ENCODE peak calls at places on chromosomes 3 and 15, in seven cellular contexts. Z is tibial nerve, G is sigmoid colon, X is K562, M is adrenal gland, F is right cardiac atrium, Y is GM23338. Q is an unnamed sample.

GRCh38 chr15:58279654-58280053 is 141.5 kb downstream of the AQP9 start:
- DNase-seq in Z (no peak), G (no peak), X (no peak), M (no peak), F (no peak), Y (no peak), Q (no peak)

GRCh38 chr15:37138586-37138985 is 38.2 kb upstream of the MEIS2 start:
- DNase-seq in Z (no peak), G (no peak), X (no peak), M (no peak), F (no peak), Y (no peak), Q (no peak)

GRCh38 chr3:30855390-30855789 is 39.1 kb downstream of the GADL1 start:
- DNase-seq in Z (no peak), G (no peak), X (no peak), M (no peak), F (no peak), Y (no peak), Q (no peak)

GRCh38 chr3:151501171-151501790 is 40.4 kb upstream of the IGSF10 start:
- DNase-seq in Z (no peak), G (no peak), X (no peak), M (no peak), F (no peak), Y (peak; percentile 7), Q (no peak)

GRCh38 chr15:78284758-78285157 is 14.7 kb downstream of the SKIC8 start:
- DNase-seq in Z (no peak), G (no peak), X (no peak), M (no peak), F (no peak), Y (no peak), Q (no peak)

GRCh38 chr15:101068961-101069734 is 150.0 kb downstream of the LRRK1 start:
- DNase-seq in Z (no peak), G (no peak), X (no peak), M (no peak), F (peak; percentile 68), Y (peak; percentile 96), Q (no peak)

GRCh38 chr3:111917300-111917699 is 58.2 kb downstream of the PHLDB2 start:
- DNase-seq in Z (no peak), G (no peak), X (no peak), M (no peak), F (no peak), Y (peak; percentile 71), Q (no peak)

GRCh38 chr3:156598413-156598812 is 43.5 kb upstream of the SSR3 start:
- DNase-seq in Z (no peak), G (no peak), X (no peak), M (no peak), F (no peak), Y (no peak), Q (no peak)

GRCh38 chr15:23472678-23473077 is 25.6 kb upstream of the GOLGA6L2 start:
- DNase-seq in Z (no peak), G (no peak), X (no peak), M (no peak), F (no peak), Y (no peak), Q (no peak)

GRCh38 chr3:193776626-193777025 is 183.6 kb downstream of the OPA1 start:
- DNase-seq in Z (no peak), G (no peak), X (no peak), M (no peak), F (no peak), Y (no peak), Q (no peak)

GRCh38 chr3:14347110-14347509 is 55.3 kb upstream of the SLC6A6 start:
- DNase-seq in Z (no peak), G (no peak), X (no peak), M (no peak), F (no peak), Y (no peak), Q (no peak)

GRCh38 chr3:42700366-42701288 is 2.0 kb downstream of the HHATL start:
- DNase-seq in Z (no peak), G (no peak), X (no peak), M (peak; percentile 27), F (peak; percentile 48), Y (no peak), Q (peak; percentile 55)

GRCh38 chr3:188568750-188569149 is 414.8 kb downstream of the LPP start:
- DNase-seq in Z (no peak), G (no peak), X (no peak), M (no peak), F (no peak), Y (no peak), Q (no peak)

GRCh38 chr3:129413687-129414506 is 14.5 kb downstream of the EFCAB12 start:
- DNase-seq in Z (no peak), G (no peak), X (peak; percentile 36), M (peak; percentile 65), F (no peak), Y (no peak), Q (peak; percentile 29)

GRCh38 chr15:96363692-96364091 is 33.2 kb downstream of the NR2F2 start:
- DNase-seq in Z (no peak), G (no peak), X (no peak), M (no peak), F (no peak), Y (peak; percentile 18), Q (no peak)

GRCh38 chr3:69698728-69699127 is 40.5 kb upstream of the MITF start:
- DNase-seq in Z (no peak), G (no peak), X (no peak), M (no peak), F (no peak), Y (no peak), Q (no peak)

GRCh38 chr15:66838671-66839239 is 136.7 kb downstream of the SMAD6 start:
- DNase-seq in Z (no peak), G (no peak), X (peak; percentile 63), M (no peak), F (no peak), Y (peak; percentile 60), Q (no peak)

GRCh38 chr3:144677118-144677517 is 705.5 kb downstream of the DIPK2A start:
- DNase-seq in Z (no peak), G (no peak), X (no peak), M (no peak), F (no peak), Y (no peak), Q (no peak)

GRCh38 chr15:100733786-100734185 is 131.4 kb downstream of the ASB7 start:
- DNase-seq in Z (no peak), G (no peak), X (no peak), M (no peak), F (no peak), Y (no peak), Q (no peak)

GRCh38 chr15:45157056-45157455 is 27.3 kb downstream of the DUOX1 start:
- DNase-seq in Z (no peak), G (no peak), X (no peak), M (no peak), F (no peak), Y (no peak), Q (no peak)

GRCh38 chr15:72968531-72968922 is 83.7 kb upstream of the NEO1 start:
- DNase-seq in Z (peak; percentile 25), G (no peak), X (no peak), M (peak; percentile 62), F (no peak), Y (no peak), Q (peak; percentile 41)

GRCh38 chr3:183777016-183777618 is 48.3 kb downstream of the MAP6D1 start:
- DNase-seq in Z (no peak), G (no peak), X (no peak), M (no peak), F (no peak), Y (no peak), Q (no peak)

GRCh38 chr3:177345049-177345972 is 148.0 kb upstream of the TBL1XR1 start:
- DNase-seq in Z (peak; percentile 79), G (peak; percentile 95), X (peak; percentile 89), M (peak; percentile 98), F (peak; percentile 92), Y (peak; percentile 62), Q (peak; percentile 85)

GRCh38 chr3:125240496-125240895 is 27.9 kb upstream of the SLC12A8 start:
- DNase-seq in Z (no peak), G (no peak), X (no peak), M (no peak), F (no peak), Y (no peak), Q (no peak)

GRCh38 chr3:71732637-71733036 is 7.4 kb upstream of the EIF4E3 start:
- DNase-seq in Z (no peak), G (no peak), X (no peak), M (no peak), F (no peak), Y (no peak), Q (no peak)

GRCh38 chr3:71728632-71729342 is 3.6 kb upstream of the EIF4E3 start:
- DNase-seq in Z (no peak), G (no peak), X (peak; percentile 65), M (peak; percentile 66), F (no peak), Y (peak; percentile 96), Q (no peak)

GRCh38 chr3:71733319-71733718 is 8.1 kb upstream of the EIF4E3 start:
- DNase-seq in Z (no peak), G (no peak), X (no peak), M (no peak), F (no peak), Y (no peak), Q (no peak)
- H3K27me3 ChIP-seq in Z (no peaks in the 10 kb centered on the region), G (no peaks in the 10 kb centered on the region), X (no peaks in the 10 kb centered on the region), M (no peaks in the 10 kb centered on the region), F (no peaks in the 10 kb centered on the region), Y (no peaks in the 10 kb centered on the region), Q (no peaks in the 10 kb centered on the region)

GRCh38 chr3:98980915-98981596 is 79.6 kb upstream of the DCBLD2 start:
- DNase-seq in Z (no peak), G (no peak), X (no peak), M (no peak), F (no peak), Y (no peak), Q (no peak)
- H3K27ac ChIP-seq in Z (peak overlapping the region; percentile 37), G (no peak overlapping the region), X (no peak overlapping the region), M (no peak overlapping the region), F (no peak overlapping the region), Y (no peak overlapping the region), Q (no peak overlapping the region)

GRCh38 chr3:10359761-10360161 is 38.8 kb upstream of the SEC13 start:
- DNase-seq in Z (no peak), G (no peak), X (no peak), M (no peak), F (no peak), Y (no peak), Q (no peak)

GRCh38 chr3:10357592-10358308 is 36.8 kb upstream of the SEC13 start:
- DNase-seq in Z (no peak), G (no peak), X (no peak), M (no peak), F (no peak), Y (no peak), Q (peak; percentile 83)

GRCh38 chr3:10357095-10357494 is 36.2 kb upstream of the SEC13 start:
- DNase-seq in Z (no peak), G (no peak), X (no peak), M (no peak), F (no peak), Y (no peak), Q (no peak)

GRCh38 chr3:10356461-10356897 is 35.6 kb upstream of the SEC13 start:
- DNase-seq in Z (no peak), G (no peak), X (no peak), M (no peak), F (no peak), Y (no peak), Q (no peak)

GRCh38 chr3:10358309-10358980 is 37.5 kb upstream of the SEC13 start:
- DNase-seq in Z (no peak), G (no peak), X (no peak), M (no peak), F (no peak), Y (no peak), Q (no peak)
- H3K4me3 ChIP-seq in Z (no peak overlapping the region), G (no peak overlapping the region), X (no peak overlapping the region), M (no peak overlapping the region), F (no peak overlapping the region), Y (no peak overlapping the region), Q (no peak overlapping the region)

GRCh38 chr3:13207975-13208705 is 134.9 kb upstream of the IQSEC1 start:
- DNase-seq in Z (no peak), G (no peak), X (no peak), M (no peak), F (no peak), Y (no peak), Q (no peak)
- H3K27me3 ChIP-seq in Z (no peaks in the 10 kb centered on the region), G (peaks cover 43% of the 10 kb centered on the region), X (peaks cover 89% of the 10 kb centered on the region), M (peaks cover 15% of the 10 kb centered on the region), F (no peaks in the 10 kb centered on the region), Y (no peaks in the 10 kb centered on the region), Q (no peaks in the 10 kb centered on the region)

Q was measured in tibial artery.